ENCODE peak calls at places on chromosomes 11 and 22, in four cellular contexts. S, A, X and U are unnamed samples.
A peak's percentile ranks its signal among the peaks of the same experiment; 100 is the strongest.

GRCh38 chr22:18078329-18079041 is 695 bp downstream of the PEX26 start:
- DNase-seq in A (no peak), S (no peak), X (peak; percentile 74), U (no peak)

GRCh38 chr11:43580735-43581369 is 99.7 kb upstream of the HSD17B12 start:
- DNase-seq in X (no peak), A (no peak), S (peak; percentile 60), U (no peak)

GRCh38 chr11:34416746-34417145 is 22.0 kb upstream of the CAT start:
- DNase-seq in S (no peak), A (no peak), X (no peak), U (no peak)

GRCh38 chr11:115505165-115505564 is 950 bp upstream of the CADM1 start:
- DNase-seq in X (no peak), S (peak; percentile 52), A (no peak), U (no peak)

GRCh38 chr11:117010808-117011540 is 87.3 kb downstream of the SIK3 start:
- DNase-seq in A (peak; percentile 81), S (no peak), X (no peak), U (no peak)

GRCh38 chr22:31263896-31264295 is 28.4 kb downstream of the PIK3IP1 start:
- DNase-seq in X (no peak), A (no peak), S (no peak), U (no peak)

GRCh38 chr22:38467438-38467903 is 425 bp upstream of the KDELR3 start:
- DNase-seq in S (no peak), A (no peak), X (no peak), U (no peak)

GRCh38 chr22:25493794-25494193 is 70.7 kb upstream of the GRK3 start:
- DNase-seq in A (no peak), S (no peak), X (no peak), U (no peak)

GRCh38 chr22:47371263-47372090 is 609.0 kb downstream of the TBC1D22A start:
- DNase-seq in S (no peak), X (no peak), A (no peak), U (no peak)

GRCh38 chr22:19260194-19260593 is 31.3 kb downstream of the CLTCL1 start:
- DNase-seq in X (no peak), A (no peak), S (no peak), U (no peak)

GRCh38 chr11:2804701-2805387 is 80.7 kb downstream of the CDKN1C start:
- DNase-seq in X (peak; percentile 72), S (peak; percentile 36), A (no peak), U (peak; percentile 44)

GRCh38 chr22:44396021-44396726 is 83.4 kb upstream of the SHISAL1 start:
- DNase-seq in X (peak; percentile 48), S (no peak), A (no peak), U (no peak)

GRCh38 chr22:23836281-23836680 is 2.5 kb downstream of the DERL3 start:
- DNase-seq in S (no peak), X (no peak), A (no peak), U (no peak)

GRCh38 chr22:23834406-23834805 is 4.4 kb downstream of the DERL3 start:
- DNase-seq in X (peak; percentile 76), A (no peak), S (no peak), U (no peak)

GRCh38 chr22:23835773-23836144 is 3.0 kb downstream of the DERL3 start:
- DNase-seq in X (peak; percentile 69), S (no peak), A (no peak), U (no peak)

GRCh38 chr22:23833911-23834317 is 4.9 kb downstream of the DERL3 start:
- DNase-seq in X (peak; percentile 72), A (no peak), S (no peak), U (no peak)

GRCh38 chr22:23834830-23835772 is 3.7 kb downstream of the DERL3 start:
- DNase-seq in A (no peak), X (peak; percentile 72), S (no peak), U (no peak)
- H3K27ac ChIP-seq in A (no peak overlapping the region), X (no peak overlapping the region), S (no peak overlapping the region), U (no peak overlapping the region)

GRCh38 chr22:35921777-35922176 is 106.8 kb downstream of the RBFOX2 start:
- DNase-seq in X (no peak), S (peak; percentile 73), A (peak; percentile 88), U (peak; percentile 83)
- H3K27ac ChIP-seq in X (peak overlapping the region; percentile 38), S (no peak overlapping the region), A (peak overlapping the region; percentile 64), U (peak overlapping the region; percentile 54)

DNA sequence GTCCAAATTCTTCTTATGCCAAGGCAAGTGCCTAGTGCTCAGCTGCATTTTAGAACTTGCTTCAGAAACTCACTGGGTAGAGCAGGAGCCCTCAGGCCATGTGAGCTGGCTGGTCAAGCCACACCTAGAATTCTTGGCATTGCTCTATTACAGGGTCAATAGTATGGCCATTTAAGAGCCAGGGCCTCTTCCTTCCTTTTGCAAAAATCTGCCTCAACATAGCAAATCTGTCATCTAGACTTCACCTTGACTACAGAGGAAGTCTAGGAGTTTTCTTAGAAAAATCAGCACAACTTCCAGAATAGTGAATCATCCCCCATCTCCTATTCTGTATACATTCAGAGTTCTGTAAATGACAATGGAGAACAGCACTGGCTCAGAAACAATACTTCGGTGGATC is 112.0 kb upstream of the TTC12 start:
- DNase-seq in X (no peak), S (no peak), A (no peak), U (peak; percentile 4)
- H3K27ac ChIP-seq in X (no peak overlapping the region), S (no peak overlapping the region), A (no peak overlapping the region), U (no peak overlapping the region)

GRCh38 chr11:12457030-12457600 is 79.7 kb downstream of the PARVA start:
- DNase-seq in A (peak; percentile 73), X (no peak), S (no peak), U (no peak)
- H3K27ac ChIP-seq in A (peak overlapping the region; percentile 48), X (no peak overlapping the region), S (no peak overlapping the region), U (no peak overlapping the region)

DNA sequence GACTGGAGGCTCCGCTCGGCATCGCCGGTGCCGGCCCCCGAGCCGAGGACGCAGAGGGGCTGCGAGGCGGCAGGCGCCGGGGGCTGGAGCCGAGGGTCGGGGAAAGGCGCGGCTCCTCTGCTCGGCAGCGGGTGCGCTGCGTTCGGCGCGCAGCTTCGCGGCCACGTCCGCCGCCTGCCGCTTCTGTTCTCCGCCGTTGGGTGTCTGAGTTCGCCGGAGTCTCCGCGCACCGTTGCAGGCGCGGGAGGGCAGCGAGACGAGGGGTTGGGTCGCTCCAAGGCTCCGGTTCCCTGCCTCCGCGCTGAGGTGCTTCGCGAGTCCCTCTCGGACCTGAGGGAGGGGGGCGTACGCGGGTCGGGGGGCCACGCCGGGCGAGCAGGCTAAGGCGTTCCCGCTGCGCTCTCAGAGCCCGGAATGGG is 350 bp downstream of the MN1 start:
- DNase-seq in S (peak; percentile 78), A (no peak), X (no peak), U (peak; percentile 52)
- H3K27ac ChIP-seq in S (peak overlapping the region; percentile 17), A (peak overlapping the region; percentile 39), X (peak overlapping the region; percentile 67), U (peak overlapping the region; percentile 6)

GRCh38 chr11:72088076-72088806 is 7.6 kb downstream of the LRRC51 start:
- DNase-seq in S (no peak), X (no peak), A (no peak), U (no peak)
- H3K27ac ChIP-seq in S (no peak overlapping the region), X (no peak overlapping the region), A (no peak overlapping the region), U (no peak overlapping the region)